ENCODE peak calls at places on chromosomes 16 and 17, in eight cellular contexts. K, S, F, C, T, R, A and L are unnamed samples.

GRCh38 chr16:10741844-10742243 is 1.8 kb upstream of the NUBP1 start:
- DNase-seq in K (no peak), S (no peak), F (no peak), C (no peak), T (peak), R (no peak), A (no peak), L (peak)

GRCh38 chr17:75535119-75535537 is 9.6 kb downstream of the LLGL2 start:
- DNase-seq in K (no peak), S (no peak), F (peak), C (no peak), T (no peak), R (no peak), A (no peak), L (no peak)

GRCh38 chr17:41785091-41785875 is 1.2 kb downstream of the JUP start:
- DNase-seq in K (peak), S (no peak), F (no peak), C (no peak), T (no peak), R (peak), A (peak), L (peak)

GRCh38 chr17:49795372-49795771 is 6.9 kb downstream of the KAT7 start:
- DNase-seq in K (no peak), S (no peak), F (no peak), C (no peak), T (no peak), R (no peak), A (no peak), L (no peak)

GRCh38 chr17:27634781-27635180 is 3.8 kb downstream of the LGALS9 start:
- DNase-seq in K (no peak), S (no peak), F (no peak), C (no peak), T (no peak), R (no peak), A (no peak), L (no peak)

GRCh38 chr17:64118452-64118979 is 11.4 kb downstream of the ERN1 start:
- DNase-seq in K (no peak), S (no peak), F (no peak), C (peak), T (peak), R (peak), A (peak), L (peak)

GRCh38 chr16:55328611-55329569 is 4.9 kb downstream of the IRX6 start:
- DNase-seq in K (no peak), S (no peak), F (no peak), C (no peak), T (no peak), R (no peak), A (no peak), L (no peak)

GRCh38 chr16:74320707-74321106 is 24.1 kb downstream of the PSMD7 start:
- DNase-seq in K (no peak), S (no peak), F (no peak), C (peak), T (peak), R (no peak), A (no peak), L (peak)

GRCh38 chr17:80294210-80294609 is 33.6 kb downstream of the RNF213 start:
- DNase-seq in K (no peak), S (no peak), F (no peak), C (no peak), T (no peak), R (peak), A (peak), L (no peak)

GRCh38 chr17:35286120-35286781 is 43.4 kb downstream of the SLFN5 start:
- DNase-seq in K (no peak), S (no peak), F (no peak), C (no peak), T (no peak), R (no peak), A (no peak), L (no peak)

GRCh38 chr16:2210386-2211365 is at the start of gene BRICD5:
- DNase-seq in K (no peak), S (no peak), F (no peak), C (no peak), T (no peak), R (no peak), A (no peak), L (peak)